ENCODE peak calls at places on chromosomes 1 and 21, in eight cellular contexts. One of them, this sample, is unnamed.

GRCh38 chr1:207418336-207418735 is 35.8 kb upstream of the CR2 start:
- DNase-seq in body of pancreas: no peak
- DNase-seq in SW480: no peak
- DNase-seq in stimulated activated CD4-positive, alpha-beta T cell treated with anti-CD3 and anti-CD28 coated beads, Interleukin-4, amount 100 ng/mL, for 48 hours: no peak
- DNase-seq in T-helper 9 cell: no peak
- DNase-seq in uterus: no peak
- DNase-seq in astrocyte: no peak
- DNase-seq in GM03348: no peak
- DNase-seq in this sample: no peak

GRCh38 chr1:98110674-98111073 is 189.8 kb upstream of the DPYD start:
- DNase-seq in body of pancreas: no peak
- DNase-seq in SW480: no peak
- DNase-seq in stimulated activated CD4-positive, alpha-beta T cell treated with anti-CD3 and anti-CD28 coated beads, Interleukin-4, amount 100 ng/mL, for 48 hours: no peak
- DNase-seq in T-helper 9 cell: no peak
- DNase-seq in uterus: no peak
- DNase-seq in astrocyte: peak; percentile 52
- DNase-seq in GM03348: no peak
- DNase-seq in this sample: peak; percentile 73

GRCh38 chr1:35568975-35569395 is 4.1 kb upstream of the TFAP2E start:
- DNase-seq in body of pancreas: peak; percentile 78
- DNase-seq in SW480: peak; percentile 58
- DNase-seq in stimulated activated CD4-positive, alpha-beta T cell treated with anti-CD3 and anti-CD28 coated beads, Interleukin-4, amount 100 ng/mL, for 48 hours: peak; percentile 61
- DNase-seq in T-helper 9 cell: peak; percentile 48
- DNase-seq in uterus: no peak
- DNase-seq in astrocyte: no peak
- DNase-seq in GM03348: peak; percentile 85
- DNase-seq in this sample: peak; percentile 45

GRCh38 chr1:3717715-3718601 is 34.3 kb upstream of the CCDC27 start:
- DNase-seq in body of pancreas: peak; percentile 35
- DNase-seq in SW480: no peak
- DNase-seq in stimulated activated CD4-positive, alpha-beta T cell treated with anti-CD3 and anti-CD28 coated beads, Interleukin-4, amount 100 ng/mL, for 48 hours: no peak
- DNase-seq in T-helper 9 cell: no peak
- DNase-seq in uterus: no peak
- DNase-seq in astrocyte: no peak
- DNase-seq in GM03348: peak; percentile 77
- DNase-seq in this sample: no peak

GRCh38 chr1:156677616-156678596 is 699 bp upstream of the NES start:
- DNase-seq in body of pancreas: peak; percentile 58
- DNase-seq in SW480: peak; percentile 78
- DNase-seq in stimulated activated CD4-positive, alpha-beta T cell treated with anti-CD3 and anti-CD28 coated beads, Interleukin-4, amount 100 ng/mL, for 48 hours: no peak
- DNase-seq in T-helper 9 cell: no peak
- DNase-seq in uterus: peak; percentile 84
- DNase-seq in astrocyte: peak; percentile 71
- DNase-seq in GM03348: peak; percentile 81
- DNase-seq in this sample: peak; percentile 59

GRCh38 chr21:31552826-31553225 is 106.7 kb upstream of the SOD1 start:
- DNase-seq in body of pancreas: no peak
- DNase-seq in SW480: no peak
- DNase-seq in stimulated activated CD4-positive, alpha-beta T cell treated with anti-CD3 and anti-CD28 coated beads, Interleukin-4, amount 100 ng/mL, for 48 hours: no peak
- DNase-seq in T-helper 9 cell: no peak
- DNase-seq in uterus: no peak
- DNase-seq in astrocyte: no peak
- DNase-seq in GM03348: no peak
- DNase-seq in this sample: no peak

GRCh38 chr1:206480211-206480610 is 9.9 kb downstream of the IKBKE start:
- DNase-seq in body of pancreas: no peak
- DNase-seq in SW480: no peak
- DNase-seq in stimulated activated CD4-positive, alpha-beta T cell treated with anti-CD3 and anti-CD28 coated beads, Interleukin-4, amount 100 ng/mL, for 48 hours: no peak
- DNase-seq in T-helper 9 cell: no peak
- DNase-seq in uterus: no peak
- DNase-seq in astrocyte: no peak
- DNase-seq in GM03348: no peak
- DNase-seq in this sample: no peak

GRCh38 chr1:214666674-214667073 is 63.7 kb downstream of the CENPF start:
- DNase-seq in body of pancreas: no peak
- DNase-seq in SW480: no peak
- DNase-seq in stimulated activated CD4-positive, alpha-beta T cell treated with anti-CD3 and anti-CD28 coated beads, Interleukin-4, amount 100 ng/mL, for 48 hours: no peak
- DNase-seq in T-helper 9 cell: no peak
- DNase-seq in uterus: no peak
- DNase-seq in astrocyte: no peak
- DNase-seq in GM03348: no peak
- DNase-seq in this sample: no peak

GRCh38 chr1:225318706-225319575 is 108.9 kb downstream of the LBR start:
- DNase-seq in body of pancreas: peak; percentile 54
- DNase-seq in SW480: peak; percentile 56
- DNase-seq in stimulated activated CD4-positive, alpha-beta T cell treated with anti-CD3 and anti-CD28 coated beads, Interleukin-4, amount 100 ng/mL, for 48 hours: no peak
- DNase-seq in T-helper 9 cell: peak; percentile 3
- DNase-seq in uterus: no peak
- DNase-seq in astrocyte: peak; percentile 20
- DNase-seq in GM03348: peak; percentile 63
- DNase-seq in this sample: no peak

GRCh38 chr1:45205000-45205909 is 1.1 kb downstream of the ZSWIM5 start:
- DNase-seq in body of pancreas: peak; percentile 63
- DNase-seq in SW480: peak; percentile 37
- DNase-seq in stimulated activated CD4-positive, alpha-beta T cell treated with anti-CD3 and anti-CD28 coated beads, Interleukin-4, amount 100 ng/mL, for 48 hours: no peak
- DNase-seq in T-helper 9 cell: peak; percentile 3
- DNase-seq in uterus: peak; percentile 28
- DNase-seq in astrocyte: peak; percentile 35
- DNase-seq in GM03348: peak; percentile 56
- DNase-seq in this sample: peak; percentile 46

GRCh38 chr1:8560611-8561544 is 243.0 kb downstream of the SLC45A1 start:
- DNase-seq in body of pancreas: peak; percentile 42
- DNase-seq in SW480: peak; percentile 73
- DNase-seq in stimulated activated CD4-positive, alpha-beta T cell treated with anti-CD3 and anti-CD28 coated beads, Interleukin-4, amount 100 ng/mL, for 48 hours: no peak
- DNase-seq in T-helper 9 cell: peak; percentile 3
- DNase-seq in uterus: peak; percentile 38
- DNase-seq in astrocyte: no peak
- DNase-seq in GM03348: peak; percentile 60
- DNase-seq in this sample: no peak

GRCh38 chr1:30474818-30475200 is 248.6 kb downstream of the MATN1 start:
- DNase-seq in body of pancreas: no peak
- DNase-seq in SW480: no peak
- DNase-seq in stimulated activated CD4-positive, alpha-beta T cell treated with anti-CD3 and anti-CD28 coated beads, Interleukin-4, amount 100 ng/mL, for 48 hours: no peak
- DNase-seq in T-helper 9 cell: no peak
- DNase-seq in uterus: no peak
- DNase-seq in astrocyte: no peak
- DNase-seq in GM03348: no peak
- DNase-seq in this sample: no peak

GRCh38 chr1:20474333-20474975 is 11.6 kb downstream of the CAMK2N1 start:
- DNase-seq in body of pancreas: no peak
- DNase-seq in SW480: no peak
- DNase-seq in stimulated activated CD4-positive, alpha-beta T cell treated with anti-CD3 and anti-CD28 coated beads, Interleukin-4, amount 100 ng/mL, for 48 hours: no peak
- DNase-seq in T-helper 9 cell: no peak
- DNase-seq in uterus: no peak
- DNase-seq in astrocyte: no peak
- DNase-seq in GM03348: no peak
- DNase-seq in this sample: no peak

GRCh38 chr1:43365678-43366077 is 2.1 kb downstream of the ELOVL1 start:
- DNase-seq in body of pancreas: no peak
- DNase-seq in SW480: no peak
- DNase-seq in stimulated activated CD4-positive, alpha-beta T cell treated with anti-CD3 and anti-CD28 coated beads, Interleukin-4, amount 100 ng/mL, for 48 hours: no peak
- DNase-seq in T-helper 9 cell: no peak
- DNase-seq in uterus: no peak
- DNase-seq in astrocyte: no peak
- DNase-seq in GM03348: no peak
- DNase-seq in this sample: no peak

GRCh38 chr1:236154671-236155398 is 12.5 kb downstream of the GPR137B start:
- DNase-seq in body of pancreas: no peak
- DNase-seq in SW480: no peak
- DNase-seq in stimulated activated CD4-positive, alpha-beta T cell treated with anti-CD3 and anti-CD28 coated beads, Interleukin-4, amount 100 ng/mL, for 48 hours: no peak
- DNase-seq in T-helper 9 cell: no peak
- DNase-seq in uterus: no peak
- DNase-seq in astrocyte: no peak
- DNase-seq in GM03348: no peak
- DNase-seq in this sample: no peak

GRCh38 chr1:11046270-11046566 is 821 bp downstream of the MASP2 start:
- DNase-seq in body of pancreas: peak; percentile 4
- DNase-seq in SW480: no peak
- DNase-seq in stimulated activated CD4-positive, alpha-beta T cell treated with anti-CD3 and anti-CD28 coated beads, Interleukin-4, amount 100 ng/mL, for 48 hours: no peak
- DNase-seq in T-helper 9 cell: no peak
- DNase-seq in uterus: no peak
- DNase-seq in astrocyte: no peak
- DNase-seq in GM03348: no peak
- DNase-seq in this sample: no peak

GRCh38 chr1:41317356-41317755 is 43.9 kb upstream of the FOXO6 start:
- DNase-seq in body of pancreas: no peak
- DNase-seq in SW480: peak; percentile 42
- DNase-seq in stimulated activated CD4-positive, alpha-beta T cell treated with anti-CD3 and anti-CD28 coated beads, Interleukin-4, amount 100 ng/mL, for 48 hours: no peak
- DNase-seq in T-helper 9 cell: no peak
- DNase-seq in uterus: no peak
- DNase-seq in astrocyte: no peak
- DNase-seq in GM03348: peak; percentile 36
- DNase-seq in this sample: no peak

GRCh38 chr1:20063861-20064292 is 6.1 kb upstream of the PLA2G5 start:
- DNase-seq in body of pancreas: no peak
- DNase-seq in SW480: no peak
- DNase-seq in stimulated activated CD4-positive, alpha-beta T cell treated with anti-CD3 and anti-CD28 coated beads, Interleukin-4, amount 100 ng/mL, for 48 hours: no peak
- DNase-seq in T-helper 9 cell: no peak
- DNase-seq in uterus: no peak
- DNase-seq in astrocyte: peak; percentile 85
- DNase-seq in GM03348: peak; percentile 83
- DNase-seq in this sample: peak; percentile 45